ENCODE peak calls at places on chromosome 15, in five cellular contexts. Q is breast epithelium, Y is heart right ventricle, R is lower lobe of right lung, H is left lung. G is an unnamed sample.

GRCh38 chr15:77864211-77865105 is 213.1 kb downstream of the TBC1D2B start:
- DNase-seq in Q (no peak), Y (no peak), R (no peak), H (peak), G (no peak)

GRCh38 chr15:88678755-88679154 is 39.9 kb downstream of the ISG20 start:
- DNase-seq in Q (no peak), Y (no peak), R (no peak), H (no peak), G (no peak)

GRCh38 chr15:70569718-70570231 is 193.6 kb downstream of the UACA start:
- DNase-seq in Q (peak), Y (no peak), R (no peak), H (no peak), G (no peak)

GRCh38 chr15:47688573-47689086 is 28.7 kb upstream of the SEMA6D start:
- DNase-seq in Q (no peak), Y (no peak), R (no peak), H (no peak), G (no peak)

GRCh38 chr15:91186892-91187644 is 87.0 kb downstream of the SV2B start:
- DNase-seq in Q (no peak), Y (no peak), R (no peak), H (no peak), G (peak)

GRCh38 chr15:82159922-82160321 is 102.6 kb downstream of the EFL1 start:
- DNase-seq in Q (no peak), Y (no peak), R (no peak), H (no peak), G (no peak)

GRCh38 chr15:31391687-31392671 is 65.3 kb downstream of the KLF13 start:
- DNase-seq in Q (peak), Y (peak), R (peak), H (peak), G (peak)

GRCh38 chr15:31276596-31277298 is 49.9 kb upstream of the KLF13 start:
- DNase-seq in Q (peak), Y (peak), R (no peak), H (no peak), G (no peak)

GRCh38 chr15:70099966-70100494 is 2.3 kb upstream of the TLE3 start:
- DNase-seq in Q (no peak), Y (no peak), R (no peak), H (no peak), G (no peak)

GRCh38 chr15:99137111-99137546 is 32.2 kb downstream of the SYNM start:
- DNase-seq in Q (peak), Y (no peak), R (no peak), H (no peak), G (no peak)

GRCh38 chr15:76011611-76012010 is 613 bp downstream of the NRG4 start:
- DNase-seq in Q (no peak), Y (no peak), R (no peak), H (no peak), G (no peak)

GRCh38 chr15:85597155-85597815 is 197.4 kb downstream of the KLHL25 start:
- DNase-seq in Q (no peak), Y (no peak), R (no peak), H (no peak), G (no peak)
- TF ChIP-seq CTCF in Q (no peak), Y (no peak), R (no peak), H (no peak), G (no peak)

DNA sequence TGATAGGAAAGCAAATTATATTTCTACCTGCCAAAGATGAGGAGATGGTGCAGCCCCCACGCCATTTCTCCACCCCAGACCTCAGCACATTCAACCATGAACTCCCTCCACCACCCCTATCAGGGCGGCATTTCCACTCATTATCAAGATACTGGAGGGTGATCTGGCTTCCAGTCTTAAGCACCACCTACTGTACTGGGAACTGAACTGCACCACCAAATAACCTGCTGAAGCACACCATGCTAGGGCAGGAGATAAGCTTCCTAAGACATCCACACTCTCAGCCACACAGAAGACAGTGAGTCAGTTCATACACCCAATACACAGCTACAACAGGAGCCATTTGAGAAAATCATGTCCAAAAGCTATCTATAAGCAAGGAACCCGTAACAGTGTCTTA is 98.8 kb downstream of the FGF7 start:
- DNase-seq in Q (no peak), Y (no peak), R (no peak), H (no peak), G (no peak)
- TF ChIP-seq CTCF in Q (no peak), Y (no peak), R (no peak), H (no peak), G (no peak)

DNA sequence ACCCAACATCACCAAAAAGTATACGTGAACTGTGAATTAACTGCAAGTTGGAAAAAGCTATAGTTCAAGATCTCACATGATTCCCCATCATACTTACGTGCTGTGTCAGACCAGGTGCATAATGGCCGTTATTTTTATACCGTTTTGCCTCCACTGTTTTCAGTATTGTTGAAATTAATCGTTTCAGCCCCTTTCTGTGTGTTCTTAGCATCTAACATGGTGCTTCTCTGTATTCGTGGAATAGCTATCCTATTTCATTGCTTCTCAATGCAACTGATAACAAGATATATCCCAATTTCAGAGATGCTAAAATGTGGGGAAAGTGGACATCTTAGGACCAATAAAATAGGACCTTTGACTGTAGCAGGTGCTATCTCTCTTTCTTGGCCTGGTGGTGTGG is 13.7 kb downstream of the CA12 start:
- DNase-seq in Q (no peak), Y (no peak), R (no peak), H (no peak), G (no peak)
- TF ChIP-seq CTCF in Q (no peak), Y (no peak), R (no peak), H (no peak), G (no peak)

DNA sequence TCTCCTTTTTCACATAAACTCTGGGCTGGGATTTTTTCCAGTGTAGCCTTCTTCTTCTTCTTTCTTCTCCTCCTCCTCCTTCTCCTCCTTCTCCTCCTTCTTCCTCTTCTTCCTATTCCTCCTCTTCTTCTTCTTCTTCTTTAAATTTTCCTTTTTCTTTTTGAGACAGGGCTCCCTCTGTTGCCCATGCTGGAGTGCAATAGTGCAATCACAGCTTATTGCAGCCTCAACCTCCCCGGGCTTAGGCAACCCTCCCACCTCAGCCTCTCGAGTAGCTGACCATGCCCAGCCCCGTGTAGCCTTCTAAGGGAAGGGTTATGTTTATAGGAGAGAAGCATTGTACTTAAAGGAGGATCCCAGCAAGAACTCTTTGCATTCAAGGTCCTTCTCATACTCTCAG is 24.0 kb upstream of the MYO1E start:
- DNase-seq in Q (no peak), Y (no peak), R (no peak), H (no peak), G (no peak)
- TF ChIP-seq CTCF in Q (no peak), Y (no peak), R (no peak), H (no peak), G (no peak)

G was measured in pancreas.